ENCODE peak calls at places on chromosomes 16 and 17, in seven cellular contexts. W, B, U, Q, M, X and F are unnamed samples.

GRCh38 chr16:14501331-14502255 is 128.5 kb downstream of the PARN start:
- DNase-seq in W (peak), B (no peak), U (no peak), Q (no peak), M (peak), X (no peak), F (no peak)

GRCh38 chr17:49338883-49339282 is 23.2 kb downstream of the ZNF652 start:
- DNase-seq in W (no peak), B (no peak), U (no peak), Q (no peak), M (no peak), X (no peak), F (no peak)

GRCh38 chr17:20246692-20247091 is 220.6 kb downstream of the LGALS9B start:
- DNase-seq in W (no peak), B (no peak), U (peak), Q (no peak), M (no peak), X (no peak), F (no peak)

GRCh38 chr16:4521971-4522623 is 16.5 kb downstream of the CDIP1 start:
- DNase-seq in W (no peak), B (no peak), U (no peak), Q (no peak), M (no peak), X (no peak), F (no peak)

GRCh38 chr17:50148226-50149098 is 2.0 kb downstream of the PPP1R9B start:
- DNase-seq in W (peak), B (peak), U (peak), Q (no peak), M (peak), X (peak), F (peak)

GRCh38 chr17:31581022-31581483 is 189.6 kb downstream of the RAB11FIP4 start:
- DNase-seq in W (peak), B (no peak), U (no peak), Q (no peak), M (no peak), X (no peak), F (no peak)

GRCh38 chr17:47808830-47809480 is 12.6 kb downstream of the OSBPL7 start:
- DNase-seq in W (peak), B (no peak), U (no peak), Q (no peak), M (no peak), X (no peak), F (no peak)

GRCh38 chr16:81451753-81452680 is 7.4 kb downstream of the CMIP start:
- DNase-seq in W (no peak), B (no peak), U (peak), Q (no peak), M (no peak), X (peak), F (no peak)

GRCh38 chr17:66169839-66170238 is 22.1 kb downstream of the CEP112 start:
- DNase-seq in W (no peak), B (no peak), U (no peak), Q (no peak), M (no peak), X (no peak), F (no peak)

GRCh38 chr16:74257061-74257460 is 39.6 kb upstream of the PSMD7 start:
- DNase-seq in W (no peak), B (peak), U (no peak), Q (no peak), M (no peak), X (no peak), F (no peak)

GRCh38 chr16:2468142-2468724 is 2.9 kb upstream of the NTN3 start:
- DNase-seq in W (no peak), B (peak), U (no peak), Q (no peak), M (peak), X (no peak), F (no peak)

GRCh38 chr17:50283246-50283645 is 9.0 kb downstream of the TMEM92 start:
- DNase-seq in W (no peak), B (no peak), U (no peak), Q (no peak), M (no peak), X (peak), F (no peak)

GRCh38 chr16:31458835-31459721 is at the start of gene ARMC5:
- DNase-seq in W (peak), B (peak), U (peak), Q (peak), M (peak), X (peak), F (peak)

GRCh38 chr17:10096556-10096955 is 101.8 kb downstream of the GAS7 start:
- DNase-seq in W (peak), B (no peak), U (no peak), Q (no peak), M (no peak), X (no peak), F (no peak)

GRCh38 chr16:77450790-77451487 is 16.1 kb upstream of the ADAMTS18 start:
- DNase-seq in W (no peak), B (no peak), U (no peak), Q (no peak), M (no peak), X (no peak), F (no peak)